ENCODE peak calls at places on chromosome 15, in four cellular contexts. R is GM12891, G is GM12878, L is K562. Z is an unnamed sample.

GRCh38 chr15:68190048-68190447 is 15.1 kb downstream of the CALML4 start:
- DNase-seq in L (no peak), G (no peak), R (no peak), Z (no peak)

GRCh38 chr15:66919421-66919820 is 146.0 kb upstream of the SMAD3 start:
- DNase-seq in R (no peak), G (no peak), L (no peak), Z (no peak)

GRCh38 chr15:27179789-27180188 is 208.8 kb downstream of the GABRG3 start:
- DNase-seq in G (no peak), L (no peak), R (no peak), Z (no peak)

GRCh38 chr15:39580630-39581500 is at the start of gene THBS1:
- DNase-seq in R (peak; percentile 19), L (peak; percentile 59), G (no peak), Z (peak; percentile 26)

GRCh38 chr15:82942691-82943090 is 9.8 kb downstream of the HOMER2 start:
- DNase-seq in R (no peak), L (no peak), G (no peak), Z (no peak)

GRCh38 chr15:99121207-99121606 is 16.3 kb downstream of the SYNM start:
- DNase-seq in L (no peak), R (no peak), G (no peak), Z (no peak)

GRCh38 chr15:93052090-93052892 is 36.7 kb downstream of the RGMA start:
- DNase-seq in R (no peak), L (peak; percentile 53), G (no peak), Z (peak; percentile 34)

GRCh38 chr15:70792171-70792573 is 28.8 kb upstream of the UACA start:
- DNase-seq in R (no peak), G (no peak), L (no peak), Z (no peak)

GRCh38 chr15:67108122-67108871 is 42.9 kb downstream of the SMAD3 start:
- DNase-seq in G (no peak), L (no peak), R (no peak), Z (peak; percentile 53)

GRCh38 chr15:85479071-85479647 is 98.8 kb downstream of the AKAP13 start:
- DNase-seq in G (no peak), L (no peak), R (no peak), Z (no peak)

GRCh38 chr15:93060336-93061248 is 28.4 kb downstream of the RGMA start:
- DNase-seq in L (no peak), R (no peak), G (no peak), Z (no peak)

GRCh38 chr15:96409231-96410138 is 79.0 kb downstream of the NR2F2 start:
- DNase-seq in L (peak; percentile 45), R (no peak), G (no peak), Z (no peak)

GRCh38 chr15:73865904-73866303 is 7.5 kb upstream of the TBC1D21 start:
- DNase-seq in G (no peak), R (no peak), L (no peak), Z (no peak)

GRCh38 chr15:89591834-89592233 is 16.6 kb downstream of the TICRR start:
- DNase-seq in L (no peak), R (no peak), G (no peak), Z (no peak)

GRCh38 chr15:67857220-67857619 is 17.4 kb upstream of the RNU6-1 start:
- DNase-seq in G (no peak), L (no peak), R (no peak), Z (no peak)

GRCh38 chr15:66108483-66109270 is 144.9 kb downstream of the MEGF11 start:
- DNase-seq in R (no peak), G (no peak), L (no peak), Z (no peak)

GRCh38 chr15:77622212-77622941 is 10.3 kb downstream of the LINGO1 start:
- DNase-seq in G (no peak), R (no peak), L (peak; percentile 70), Z (no peak)

GRCh38 chr15:25188051-25188450 is 233.3 kb downstream of the SNRPN start:
- DNase-seq in L (no peak), G (no peak), R (no peak), Z (no peak)

GRCh38 chr15:74988007-74988800 is 7.2 kb upstream of the SCAMP5 start:
- DNase-seq in L (peak; percentile 51), G (no peak), R (no peak), Z (peak; percentile 53)

GRCh38 chr15:63923993-63924950 is 90.5 kb upstream of the HERC1 start:
- DNase-seq in G (no peak), R (no peak), L (no peak), Z (no peak)

GRCh38 chr15:41510728-41511127 is 2.9 kb downstream of the LTK start:
- DNase-seq in R (no peak), L (no peak), G (no peak), Z (no peak)

GRCh38 chr15:41511331-41512077 is 2.1 kb downstream of the LTK start:
- DNase-seq in G (no peak), L (no peak), R (no peak), Z (no peak)

GRCh38 chr15:41512512-41513281 is 930 bp downstream of the LTK start:
- DNase-seq in G (no peak), L (peak; percentile 63), R (peak; percentile 56), Z (no peak)

GRCh38 chr15:41512078-41512394 is 1.6 kb downstream of the LTK start:
- DNase-seq in L (no peak), G (no peak), R (no peak), Z (no peak)

DNA sequence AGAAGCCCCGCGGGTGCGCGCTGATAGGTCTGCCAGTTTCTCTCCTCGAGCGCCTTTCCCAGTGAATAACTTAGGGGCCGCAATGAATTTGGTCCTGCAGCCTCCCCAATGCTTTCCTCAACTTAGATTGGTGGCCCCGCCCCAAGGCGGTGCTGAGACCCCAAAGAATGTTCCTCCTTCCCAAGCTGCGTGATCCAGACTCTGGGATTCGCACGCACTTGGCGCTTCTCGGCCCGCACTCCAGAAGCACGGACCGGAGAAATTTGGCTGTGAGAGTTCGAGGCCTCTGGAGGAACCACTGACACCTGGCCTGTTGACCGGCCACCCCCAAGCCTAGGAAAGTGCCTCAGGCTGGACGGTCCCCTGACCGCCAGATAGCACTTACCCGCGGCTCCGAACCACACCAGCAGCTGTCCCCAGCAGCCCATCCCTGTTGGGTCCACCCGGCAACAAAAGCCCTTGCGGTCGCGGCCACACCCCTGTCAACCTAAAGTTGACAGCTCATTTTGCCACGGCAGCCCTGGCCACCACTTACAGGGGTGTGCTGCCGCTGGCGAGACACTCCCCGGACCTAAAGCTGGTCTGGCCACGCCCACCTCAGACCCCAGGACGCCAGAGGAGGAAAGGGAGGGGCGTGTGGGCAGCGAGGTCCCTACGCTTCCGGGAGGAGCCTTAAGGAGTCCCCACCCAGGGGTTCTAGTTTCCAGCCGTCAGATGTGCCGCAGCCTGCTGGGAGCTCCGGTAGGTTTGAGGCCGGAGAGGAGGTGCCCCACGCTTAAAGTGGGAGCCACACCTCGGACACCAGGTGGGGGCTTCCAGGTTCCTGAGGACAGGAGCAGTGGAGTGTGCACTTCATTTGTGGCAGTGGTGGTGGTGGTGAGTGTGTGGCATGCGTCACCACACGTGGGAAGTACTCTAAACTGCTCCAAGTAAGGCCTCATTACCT is at the start of gene LTK:
- DNase-seq in R (no peak), L (peak; percentile 92), G (no peak), Z (no peak)
- TF ChIP-seq SPI1 in R (no peak), L (no peak), G (no peak), Z (no peak)

GRCh38 chr15:43942157-43942556 is 115.4 kb downstream of the WDR76 start:
- DNase-seq in G (no peak), R (no peak), L (no peak), Z (no peak)

GRCh38 chr15:43943511-43943910 is 116.7 kb downstream of the WDR76 start:
- DNase-seq in R (no peak), G (no peak), L (no peak), Z (no peak)

GRCh38 chr15:43939070-43939469 is 112.3 kb downstream of the WDR76 start:
- DNase-seq in L (peak; percentile 17), G (no peak), R (no peak), Z (no peak)

GRCh38 chr15:43941071-43941470 is 114.3 kb downstream of the WDR76 start:
- DNase-seq in R (no peak), G (no peak), L (no peak), Z (no peak)

GRCh38 chr15:43941555-43941954 is 114.8 kb downstream of the WDR76 start:
- DNase-seq in G (no peak), R (peak; percentile 23), L (no peak), Z (no peak)
- TF ChIP-seq SPI1 in G (peak; percentile 69), R (peak; percentile 76), L (no peak), Z (no peak)

GRCh38 chr15:76209948-76210347 is 101.3 kb downstream of the ETFA start:
- DNase-seq in L (peak; percentile 38), G (no peak), R (no peak), Z (no peak)
- TF ChIP-seq SPI1 in L (no peak), G (no peak), R (no peak), Z (no peak)

GRCh38 chr15:54644796-54645195 is 551.9 kb downstream of the RSL24D1 start:
- DNase-seq in L (no peak), R (no peak), G (no peak), Z (no peak)

GRCh38 chr15:54636147-54636546 is 560.6 kb downstream of the RSL24D1 start:
- DNase-seq in G (no peak), R (no peak), L (no peak), Z (no peak)

GRCh38 chr15:54640874-54641273 is 555.9 kb downstream of the RSL24D1 start:
- DNase-seq in R (no peak), G (no peak), L (no peak), Z (no peak)
- TF ChIP-seq SPI1 in R (no peak), G (no peak), L (no peak), Z (no peak)

DNA sequence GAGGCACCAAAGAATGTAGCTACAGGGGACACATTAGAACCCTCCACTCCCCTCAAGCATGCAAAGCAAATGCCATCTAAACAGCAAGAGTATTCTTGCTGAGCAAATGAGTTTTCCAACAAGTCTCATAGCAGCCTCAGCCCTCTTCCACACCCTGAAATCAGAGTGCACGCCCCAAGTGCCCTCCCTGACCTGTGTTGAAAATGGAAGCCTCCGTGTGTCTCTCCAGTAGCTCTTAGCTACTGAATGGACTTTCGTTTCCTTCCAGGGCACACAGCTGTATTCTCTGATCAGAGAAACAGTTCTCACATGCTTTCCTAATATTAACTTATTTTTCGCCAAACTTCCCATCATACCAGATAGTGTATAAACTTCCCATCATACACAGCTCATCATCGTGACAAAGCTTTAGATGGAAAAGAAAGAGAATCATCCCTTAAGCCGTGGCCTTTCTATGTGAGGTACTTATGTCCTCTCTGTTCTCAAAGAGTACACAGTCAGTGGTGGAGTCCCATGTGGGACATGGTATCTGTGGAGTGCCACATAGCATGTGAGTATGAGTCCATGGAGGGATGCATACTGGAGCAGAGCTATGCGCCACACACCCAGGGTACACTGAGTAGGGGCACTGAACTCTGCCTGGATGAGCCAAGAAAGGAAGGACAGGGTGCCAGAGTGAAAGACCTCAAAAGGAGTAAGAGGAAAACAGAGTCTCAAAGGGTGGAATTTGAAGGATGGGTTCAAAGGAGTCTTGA is 434.5 kb downstream of the MCTP2 start:
- DNase-seq in L (no peak), G (no peak), R (no peak), Z (no peak)
- TF ChIP-seq SPI1 in L (no peak), G (no peak), R (no peak), Z (no peak)

DNA sequence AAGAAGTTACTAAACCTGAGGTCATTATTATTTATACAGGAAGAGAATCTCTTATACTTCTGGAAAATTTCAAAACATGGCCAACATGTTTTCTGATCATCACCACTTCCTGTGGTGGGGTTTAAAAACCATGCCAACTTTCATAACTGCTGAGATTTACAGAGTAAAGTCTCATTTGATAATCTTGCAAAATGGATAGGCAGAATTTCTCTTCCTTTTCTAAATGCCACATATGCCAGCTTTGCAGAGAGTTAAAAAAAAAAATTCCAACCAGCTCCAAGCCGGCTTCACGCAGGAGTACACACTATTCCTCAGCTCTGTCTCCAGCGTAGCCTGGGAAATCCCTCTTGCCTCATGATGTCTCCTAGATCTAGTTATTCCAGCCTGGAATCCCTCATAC is 124.2 kb upstream of the SPRED1 start:
- DNase-seq in R (no peak), L (no peak), G (no peak), Z (no peak)
- TF ChIP-seq SPI1 in R (no peak), L (no peak), G (no peak), Z (no peak)

GRCh38 chr15:52103217-52104207 is 9.1 kb downstream of the BCL2L10 start:
- DNase-seq in L (no peak), R (no peak), G (peak; percentile 94), Z (no peak)
- TF ChIP-seq SPI1 in L (no peak), R (no peak), G (peak; percentile 13), Z (no peak)

Z was measured in HL-60.